ENCODE peak calls at places on chromosomes 11 and 22, in five cellular contexts. N is astrocyte of the spinal cord, J is upper lobe of right lung, Q is lower lobe of right lung, M is HepG2. H is an unnamed sample.

GRCh38 chr11:126816655-126817054 is 183.9 kb downstream of the KIRREL3 start:
- DNase-seq in N (peak), J (no peak), Q (no peak), M (no peak), H (no peak)

GRCh38 chr22:32544953-32545558 is 70.4 kb downstream of the FBXO7 start:
- DNase-seq in N (no peak), J (no peak), Q (no peak), M (no peak), H (no peak)

GRCh38 chr22:44391481-44392445 is 79.0 kb upstream of the SHISAL1 start:
- DNase-seq in N (no peak), J (peak), Q (no peak), M (no peak), H (no peak)

GRCh38 chr11:27174026-27174425 is 133.4 kb downstream of the BBOX1 start:
- DNase-seq in N (no peak), J (no peak), Q (no peak), M (peak), H (no peak)

GRCh38 chr22:49264696-49265095 is 563.0 kb downstream of the BRD1 start:
- DNase-seq in N (no peak), J (no peak), Q (no peak), M (no peak), H (no peak)

GRCh38 chr11:131889146-131889577 is 518.7 kb downstream of the NTM start:
- DNase-seq in N (peak), J (no peak), Q (no peak), M (no peak), H (peak)

GRCh38 chr11:86916330-86916729 is 38.9 kb downstream of the FZD4 start:
- DNase-seq in N (peak), J (no peak), Q (no peak), M (no peak), H (peak)

GRCh38 chr11:67278135-67278938 is 10.8 kb upstream of the ANKRD13D start:
- DNase-seq in N (no peak), J (peak), Q (peak), M (no peak), H (no peak)

GRCh38 chr22:38350444-38351359 is 33.5 kb upstream of the CSNK1E start:
- DNase-seq in N (no peak), J (peak), Q (no peak), M (no peak), H (no peak)

GRCh38 chr11:85867751-85868150 is 12.6 kb downstream of the CCDC83 start:
- DNase-seq in N (no peak), J (no peak), Q (no peak), M (no peak), H (no peak)

GRCh38 chr11:118715837-118716260 is 36.4 kb upstream of the TREH start:
- DNase-seq in N (no peak), J (no peak), Q (no peak), M (no peak), H (no peak)

GRCh38 chr11:112694813-112695212 is 266.4 kb upstream of the NCAM1 start:
- DNase-seq in N (no peak), J (no peak), Q (no peak), M (no peak), H (peak)

GRCh38 chr11:58006940-58007339 is 16.7 kb upstream of the OR9Q1 start:
- DNase-seq in N (no peak), J (no peak), Q (no peak), M (no peak), H (peak)

GRCh38 chr11:46695345-46696211 is 4.8 kb downstream of the ARHGAP1 start:
- DNase-seq in N (no peak), J (no peak), Q (no peak), M (peak), H (no peak)

GRCh38 chr11:46693597-46694012 is 6.8 kb downstream of the ARHGAP1 start:
- DNase-seq in N (peak), J (no peak), Q (no peak), M (no peak), H (peak)

GRCh38 chr11:46692450-46692849 is 8.0 kb downstream of the ARHGAP1 start:
- DNase-seq in N (no peak), J (no peak), Q (no peak), M (no peak), H (no peak)

GRCh38 chr11:46694607-46695006 is 5.8 kb downstream of the ARHGAP1 start:
- DNase-seq in N (no peak), J (no peak), Q (no peak), M (no peak), H (no peak)

GRCh38 chr11:46694095-46694494 is 6.3 kb downstream of the ARHGAP1 start:
- DNase-seq in N (no peak), J (no peak), Q (no peak), M (no peak), H (no peak)
- TF ChIP-seq CTCF in N (no peak), J (no peak), Q (no peak), M (no peak), H (no peak)

DNA sequence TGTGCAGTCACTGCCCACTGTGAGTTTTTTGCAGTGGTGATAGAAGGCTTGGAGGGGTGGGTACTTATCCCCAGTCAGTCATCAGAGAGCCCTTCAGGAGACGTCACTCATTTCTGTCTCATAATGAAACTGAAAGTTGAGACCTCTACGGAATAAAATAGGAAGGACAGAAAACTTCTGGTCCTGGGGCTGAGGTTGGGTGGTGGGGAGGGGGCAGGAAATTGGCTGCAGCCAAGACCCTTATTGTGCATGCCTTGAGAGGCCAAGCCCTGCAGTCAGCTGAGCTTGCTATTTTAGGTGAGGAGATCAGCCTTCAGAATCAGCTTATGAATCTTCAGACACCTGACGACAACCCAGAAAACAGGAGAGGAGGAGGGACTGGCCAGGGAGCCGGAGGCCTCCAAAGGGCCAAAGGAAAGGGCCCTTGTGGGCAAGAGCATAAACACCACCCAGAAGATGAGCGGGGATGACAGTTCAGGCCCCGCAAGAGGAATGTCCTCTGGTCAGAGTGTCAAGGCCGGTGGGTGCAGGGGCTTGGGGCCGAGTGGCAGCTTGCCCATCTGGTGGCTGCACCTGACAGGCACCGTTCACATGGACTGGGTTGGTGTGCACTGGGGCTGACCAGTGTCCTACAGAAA is 17.9 kb upstream of the ADA2 start:
- DNase-seq in N (no peak), J (no peak), Q (peak), M (no peak), H (no peak)
- H3K4me3 ChIP-seq in N (no peak), J (peak), Q (peak), M (no peak), H (no peak)

DNA sequence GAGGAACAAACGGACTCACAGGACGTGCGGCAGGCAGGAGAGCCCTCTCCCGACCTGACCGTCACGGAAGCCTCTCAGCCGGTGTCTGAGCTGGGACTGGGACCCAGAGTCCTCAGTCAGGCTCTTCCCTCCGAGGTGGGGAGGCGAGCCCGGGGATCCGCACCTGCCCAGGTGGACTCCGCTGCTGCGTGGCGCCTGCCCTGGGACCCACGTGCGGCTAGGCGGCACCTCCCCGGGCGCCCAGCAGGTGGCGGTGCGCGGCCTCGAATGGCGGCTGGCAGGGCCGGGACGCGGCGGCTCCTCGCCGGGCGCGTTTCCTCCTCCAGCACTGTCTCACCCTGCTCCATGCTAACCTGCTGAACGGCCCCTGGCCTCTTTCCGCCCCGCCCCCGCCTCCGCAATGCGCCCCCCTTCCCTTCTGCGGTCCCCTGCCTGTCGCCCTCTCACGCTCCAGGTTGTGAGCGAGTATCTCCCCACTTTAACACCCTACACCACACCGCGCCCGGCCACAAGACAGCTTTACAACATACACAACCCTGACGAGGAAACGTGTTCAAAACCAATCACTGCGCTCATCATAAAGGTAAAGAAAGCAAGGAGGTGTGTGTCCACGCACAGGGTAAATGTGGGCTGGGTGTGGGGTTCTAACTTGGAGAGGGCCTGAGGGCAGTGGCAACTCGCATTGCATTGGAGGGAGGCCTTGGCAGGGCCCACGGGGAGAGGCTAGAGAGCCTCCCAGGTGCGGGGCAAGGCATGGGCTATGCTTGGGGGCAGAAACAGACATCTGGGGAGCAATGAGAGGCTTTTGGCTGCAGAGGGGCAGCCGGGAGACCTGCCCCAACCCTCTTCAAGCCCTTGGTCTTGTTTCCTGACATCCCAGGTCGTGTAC is 25.9 kb upstream of the ATXN10 start:
- DNase-seq in N (peak), J (peak), Q (peak), M (no peak), H (peak)
- TF ChIP-seq CTCF in N (peak), J (peak), Q (peak), M (peak), H (peak)

DNA sequence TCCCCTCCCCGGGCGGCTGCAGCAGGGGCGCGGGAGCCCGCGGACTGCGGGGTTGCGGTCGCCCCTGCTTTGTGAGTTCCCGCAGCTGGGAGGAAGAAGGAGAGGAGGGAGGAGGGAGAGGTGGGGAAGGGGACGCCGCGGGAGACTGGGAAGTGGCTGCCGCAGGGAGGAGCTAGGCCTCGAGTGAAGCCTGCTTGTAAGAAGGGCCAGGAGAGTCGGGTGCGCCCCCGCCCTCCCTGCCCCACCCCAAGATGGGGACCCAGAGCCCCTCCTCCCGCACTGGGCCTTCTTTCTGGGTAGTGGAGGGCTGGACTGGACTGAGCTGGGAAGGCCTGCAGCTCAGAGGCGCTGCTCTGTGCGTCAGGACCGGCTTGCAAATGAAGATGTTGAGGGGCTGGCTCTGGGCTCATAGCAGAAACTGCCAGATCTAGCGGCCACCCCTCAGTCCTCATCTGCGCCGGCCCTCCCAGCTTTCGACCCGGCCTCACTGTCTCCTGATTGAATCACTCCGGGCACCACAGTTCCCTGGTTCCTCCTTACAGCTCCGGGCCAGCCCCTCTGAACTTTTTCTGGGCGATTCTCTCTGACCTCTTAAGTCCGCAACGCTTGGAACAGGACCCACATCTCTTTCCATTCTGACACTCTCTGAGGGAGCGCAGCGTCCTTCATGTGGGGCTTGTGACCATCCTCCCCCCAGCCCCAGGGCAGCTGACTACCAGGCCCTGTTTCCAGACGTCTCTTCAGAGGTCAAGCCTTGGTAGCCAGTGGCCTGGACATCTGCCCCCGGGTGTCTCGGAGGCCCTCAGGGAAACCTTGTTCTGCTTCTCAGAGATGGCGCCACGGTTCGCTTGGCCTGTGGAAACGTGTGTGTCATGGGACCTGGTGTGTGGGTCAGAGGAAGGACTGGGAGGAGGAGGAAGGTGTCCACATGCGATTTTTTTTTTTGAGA is 21.9 kb downstream of the SERPINH1 start:
- DNase-seq in N (peak), J (peak), Q (peak), M (no peak), H (peak)
- H3K4me3 ChIP-seq in N (peak), J (peak), Q (peak), M (no peak), H (peak)

GRCh38 chr11:94493146-94493442 is 550 bp downstream of the MRE11 start:
- DNase-seq in N (no peak), J (no peak), Q (no peak), M (no peak), H (no peak)
- TF ChIP-seq CTCF in N (no peak), J (no peak), Q (no peak), M (no peak), H (no peak)

GRCh38 chr22:24806663-24807001 is 621 bp downstream of the SGSM1 start:
- DNase-seq in N (no peak), J (no peak), Q (peak), M (no peak), H (no peak)
- H3K4me3 ChIP-seq in N (no peak), J (peak), Q (peak), M (no peak), H (no peak)

GRCh38 chr11:11406652-11407051 is 53.6 kb upstream of the CSNK2A3 start:
- DNase-seq in N (no peak), J (no peak), Q (no peak), M (no peak), H (no peak)

GRCh38 chr11:11408436-11409221 is 55.6 kb upstream of the CSNK2A3 start:
- DNase-seq in N (no peak), J (no peak), Q (no peak), M (no peak), H (no peak)

GRCh38 chr11:11407738-11408084 is 54.7 kb upstream of the CSNK2A3 start:
- DNase-seq in N (no peak), J (no peak), Q (no peak), M (no peak), H (no peak)

GRCh38 chr11:11409224-11409623 is 56.2 kb upstream of the CSNK2A3 start:
- DNase-seq in N (no peak), J (no peak), Q (no peak), M (no peak), H (no peak)

GRCh38 chr11:11407065-11407737 is 54.2 kb upstream of the CSNK2A3 start:
- DNase-seq in N (no peak), J (no peak), Q (no peak), M (no peak), H (no peak)
- TF ChIP-seq CTCF in N (no peak), J (no peak), Q (peak), M (no peak), H (no peak)

GRCh38 chr11:12854829-12855228 is 154.3 kb upstream of the RASSF10 start:
- DNase-seq in N (no peak), J (no peak), Q (no peak), M (peak), H (no peak)
- H3K4me3 ChIP-seq in N (no peak), J (no peak), Q (no peak), M (no peak), H (no peak)

GRCh38 chr11:62392944-62393628 is 25.7 kb upstream of the SCGB1A1 start:
- DNase-seq in N (no peak), J (peak), Q (no peak), M (peak), H (no peak)
- TF ChIP-seq CTCF in N (no peak), J (peak), Q (no peak), M (peak), H (peak)

GRCh38 chr22:50481045-50481439 is 301 bp upstream of the ADM2 start:
- DNase-seq in N (no peak), J (no peak), Q (peak), M (no peak), H (no peak)
- H3K4me3 ChIP-seq in N (peak), J (peak), Q (peak), M (peak), H (peak)

H was measured in cardiac fibroblast.